ENCODE peak calls at places on chromosomes 1 and 21, in five cellular contexts. M, A, H, W and O are unnamed samples.
A peak's percentile ranks its signal among the peaks of the same experiment; 100 is the strongest.

GRCh38 chr1:91582431-91582921 is 81.8 kb downstream of the CDC7 start:
- DNase-seq in W (no peak), M (peak; percentile 50), A (peak; percentile 95), H (no peak), O (no peak)

GRCh38 chr1:154014154-154014910 is 23.8 kb downstream of the RPS27 start:
- DNase-seq in H (no peak), W (no peak), M (no peak), A (peak; percentile 82), O (no peak)

GRCh38 chr1:28510350-28511223 is 4.7 kb downstream of the RCC1 start:
- DNase-seq in A (peak; percentile 61), M (no peak), H (no peak), W (no peak), O (no peak)

GRCh38 chr21:31526040-31526439 is 133.5 kb upstream of the SOD1 start:
- DNase-seq in H (no peak), A (no peak), M (no peak), W (no peak), O (no peak)

GRCh38 chr1:116693759-116694482 is 26.4 kb upstream of the IGSF3 start:
- DNase-seq in H (no peak), W (no peak), A (peak; percentile 91), M (no peak), O (no peak)

GRCh38 chr21:41024341-41025056 is 143.5 kb upstream of the BACE2 start:
- DNase-seq in M (no peak), W (no peak), H (no peak), A (no peak), O (peak; percentile 34)

GRCh38 chr1:60108223-60108622 is 34.7 kb upstream of the C1orf87 start:
- DNase-seq in A (no peak), H (no peak), M (no peak), W (no peak), O (no peak)

GRCh38 chr1:201066986-201067385 is 43.5 kb upstream of the KIF21B start:
- DNase-seq in H (no peak), A (no peak), W (no peak), M (no peak), O (no peak)

GRCh38 chr1:155396874-155397476 is 76.3 kb downstream of the RUSC1 start:
- DNase-seq in A (peak; percentile 6), W (no peak), H (no peak), M (no peak), O (no peak)

GRCh38 chr1:207867136-207868081 is 43.5 kb downstream of the CD34 start:
- DNase-seq in A (peak; percentile 27), M (no peak), H (peak; percentile 42), W (peak; percentile 64), O (peak; percentile 67)

GRCh38 chr1:56666112-56666608 is 21.0 kb downstream of the PRKAA2 start:
- DNase-seq in A (no peak), M (no peak), W (no peak), H (no peak), O (no peak)

GRCh38 chr1:69991644-69992043 is 213.7 kb downstream of the LRRC40 start:
- DNase-seq in A (peak; percentile 65), W (no peak), H (no peak), M (no peak), O (no peak)

GRCh38 chr21:40173833-40174232 is 306.6 kb downstream of the PCP4 start:
- DNase-seq in A (no peak), M (no peak), H (no peak), W (no peak), O (no peak)

GRCh38 chr21:24200052-24200451 is 1407.2 kb downstream of the MRPL39 start:
- DNase-seq in A (no peak), M (no peak), W (no peak), H (no peak), O (no peak)

GRCh38 chr1:67158401-67158800 is 7.9 kb upstream of the IL23R start:
- DNase-seq in A (no peak), H (no peak), M (no peak), W (no peak), O (no peak)

GRCh38 chr1:106926748-106927582 is 129.5 kb upstream of the PRMT6 start:
- DNase-seq in H (no peak), A (peak; percentile 54), W (no peak), M (no peak), O (no peak)

GRCh38 chr1:21868941-21869454 is 56.9 kb downstream of the LDLRAD2 start:
- DNase-seq in W (no peak), H (no peak), M (no peak), A (no peak), O (no peak)

GRCh38 chr21:14453339-14453738 is 70.4 kb upstream of the HSPA13 start:
- DNase-seq in W (no peak), H (no peak), A (no peak), M (no peak), O (no peak)

GRCh38 chr1:12434174-12434573 is 183.8 kb downstream of the DHRS3 start:
- DNase-seq in W (no peak), M (no peak), A (peak; percentile 81), H (no peak), O (no peak)

GRCh38 chr1:10638559-10639300 is 157.7 kb downstream of the CASZ1 start:
- DNase-seq in H (peak; percentile 9), A (no peak), W (no peak), M (no peak), O (no peak)

GRCh38 chr1:10909697-10910489 is 102.6 kb upstream of the TARDBP start:
- DNase-seq in M (peak; percentile 22), W (peak; percentile 37), H (peak; percentile 58), A (peak; percentile 49), O (no peak)

GRCh38 chr1:220330265-220330664 is 58.0 kb upstream of the RAB3GAP2 start:
- DNase-seq in M (no peak), W (no peak), A (no peak), H (no peak), O (no peak)

GRCh38 chr21:44304846-44305245 is 5.0 kb downstream of the PFKL start:
- DNase-seq in M (peak; percentile 42), A (peak; percentile 58), W (no peak), H (no peak), O (no peak)

GRCh38 chr1:38561699-38562098 is 297.9 kb downstream of the RRAGC start:
- DNase-seq in H (no peak), M (no peak), W (no peak), A (no peak), O (no peak)

GRCh38 chr1:206809504-206810084 is 37.3 kb upstream of the IL10 start:
- DNase-seq in A (peak; percentile 59), H (no peak), W (no peak), M (no peak), O (no peak)

GRCh38 chr1:8152731-8153702 is 126.9 kb upstream of the ERRFI1 start:
- DNase-seq in M (no peak), H (no peak), A (no peak), W (no peak), O (no peak)

GRCh38 chr1:14190508-14190907 is 408.0 kb upstream of the KAZN start:
- DNase-seq in M (no peak), W (no peak), A (peak; percentile 37), H (no peak), O (no peak)

GRCh38 chr1:27026621-27027574 is 14.2 kb upstream of the TENT5B start:
- DNase-seq in W (no peak), H (peak; percentile 37), A (peak; percentile 92), M (peak; percentile 59), O (peak; percentile 95)

GRCh38 chr1:161900155-161900554 is 123.5 kb downstream of the OLFML2B start:
- DNase-seq in M (no peak), H (no peak), A (no peak), W (no peak), O (no peak)

GRCh38 chr1:175865041-175865766 is 121.8 kb upstream of the TNR start:
- DNase-seq in M (no peak), W (no peak), H (no peak), A (no peak), O (no peak)

GRCh38 chr1:224609333-224609732 is 6.8 kb upstream of the CNIH3 start:
- DNase-seq in W (no peak), H (no peak), A (no peak), M (no peak), O (no peak)

GRCh38 chr21:46065215-46065992 is 32.5 kb upstream of the COL6A2 start:
- DNase-seq in W (peak; percentile 76), M (peak; percentile 79), H (peak; percentile 74), A (peak; percentile 85), O (peak; percentile 60)

GRCh38 chr1:78060857-78061563 is 15.2 kb downstream of the GIPC2 start:
- DNase-seq in H (no peak), A (peak; percentile 40), W (no peak), M (no peak), O (no peak)

GRCh38 chr1:94801919-94802546 is 18.1 kb upstream of the SLC44A3 start:
- DNase-seq in W (no peak), H (peak; percentile 23), A (peak; percentile 91), M (peak; percentile 47), O (no peak)

GRCh38 chr1:190102757-190103326 is 374.8 kb downstream of the BRINP3 start:
- DNase-seq in W (no peak), M (no peak), A (no peak), H (no peak), O (no peak)

GRCh38 chr1:190098107-190098506 is 379.6 kb downstream of the BRINP3 start:
- DNase-seq in M (no peak), W (no peak), A (no peak), H (no peak), O (no peak)

GRCh38 chr1:190098756-190099155 is 378.9 kb downstream of the BRINP3 start:
- DNase-seq in H (no peak), M (no peak), W (no peak), A (no peak), O (no peak)
- H3K9me3 ChIP-seq in H (no peaks in the 10 kb centered on the region), M (no peaks in the 10 kb centered on the region), W (no peaks in the 10 kb centered on the region), A (no peaks in the 10 kb centered on the region), O (no peaks in the 10 kb centered on the region)

GRCh38 chr1:235864965-235865525 is 1.7 kb downstream of the LYST start:
- DNase-seq in W (no peak), H (no peak), M (no peak), A (peak; percentile 37), O (no peak)
- H3K4me1 ChIP-seq in W (peaks cover 47% of the 10 kb centered on the region), H (peaks cover 36% of the 10 kb centered on the region), M (peaks cover 5% of the 10 kb centered on the region), A (peaks cover 15% of the 10 kb centered on the region), O (peaks cover 13% of the 10 kb centered on the region)

DNA sequence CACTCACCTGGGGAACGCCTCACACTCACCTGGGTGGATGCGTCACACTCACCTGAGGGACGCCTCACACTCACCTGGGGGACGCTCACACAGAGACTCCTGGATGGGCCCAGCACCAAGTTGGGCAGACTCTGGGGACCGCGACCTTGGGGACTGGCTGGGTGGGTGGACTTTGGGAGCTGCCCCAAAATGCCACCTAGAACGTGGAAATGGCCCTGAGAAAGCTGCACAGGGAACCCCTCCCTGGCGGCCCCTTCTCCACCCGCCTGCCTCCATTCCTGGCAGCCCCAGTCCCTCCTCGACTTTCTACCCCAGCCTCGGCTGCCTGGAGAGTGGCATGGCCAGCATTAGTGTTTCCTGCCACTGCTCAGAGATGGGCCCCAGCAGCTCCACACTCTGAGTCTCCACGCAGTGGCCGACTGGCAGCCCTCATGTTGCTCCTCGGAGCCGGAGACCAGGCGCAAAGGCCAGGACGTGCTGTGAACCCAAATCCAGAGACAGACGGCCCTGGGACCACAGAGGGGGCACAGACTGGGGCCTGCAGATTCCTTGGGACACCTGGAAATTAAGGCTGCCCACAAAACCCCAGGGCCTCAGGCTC is 46.5 kb upstream of the ACTRT2 start:
- DNase-seq in A (no peak), H (no peak), M (no peak), W (no peak), O (no peak)
- H3K9me3 ChIP-seq in A (no peaks in the 10 kb centered on the region), H (no peaks in the 10 kb centered on the region), M (no peaks in the 10 kb centered on the region), W (no peaks in the 10 kb centered on the region), O (no peaks in the 10 kb centered on the region)

DNA sequence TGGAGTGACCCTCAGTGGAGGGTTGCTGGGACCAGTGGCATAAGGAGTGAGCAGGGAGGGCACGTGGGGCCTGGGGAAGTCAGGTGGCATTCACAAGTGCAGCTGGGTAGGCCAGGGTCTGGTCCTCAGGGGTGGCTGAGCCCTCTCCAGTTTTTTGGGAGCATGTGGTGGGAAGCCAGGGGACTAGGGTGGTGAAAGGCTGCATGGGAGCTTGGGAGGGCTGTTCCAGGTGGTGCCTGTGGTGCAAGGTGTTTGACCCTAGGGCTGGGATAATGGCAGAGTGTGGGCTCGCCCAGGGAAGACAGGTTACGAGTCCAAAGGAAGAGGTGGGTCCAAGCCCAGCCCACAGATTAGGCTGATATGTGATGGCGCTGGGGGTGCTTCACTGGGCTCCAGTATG is 30.5 kb downstream of the MAN1C1 start:
- DNase-seq in H (no peak), M (peak; percentile 11), W (no peak), A (no peak), O (peak; percentile 11)
- H3K4me1 ChIP-seq in H (peaks cover 73% of the 10 kb centered on the region), M (no peaks in the 10 kb centered on the region), W (peaks cover 24% of the 10 kb centered on the region), A (peaks cover 4% of the 10 kb centered on the region), O (no peaks in the 10 kb centered on the region)